ENCODE peak calls at places on chromosome 17, in five cellular contexts. M is prostate gland, Z is Peyer's patch, J is mammary epithelial cell, W is GM23338. I is an unnamed sample. For H3K36me3, the result is how much of the 10 kb centered on the place peaks cover.

GRCh38 chr17:16419074-16419928 is 3.9 kb downstream of the TRPV2 start:
- DNase-seq in M (no peak), Z (no peak), J (peak), W (no peak), I (no peak)

GRCh38 chr17:36008998-36009665 is 7.8 kb upstream of the CCL15 start:
- DNase-seq in M (no peak), Z (peak), J (peak), W (peak), I (no peak)

GRCh38 chr17:34996422-34997029 is 16.2 kb downstream of the LIG3 start:
- DNase-seq in M (peak), Z (no peak), J (no peak), W (no peak), I (no peak)

GRCh38 chr17:21453144-21453982 is 77.2 kb downstream of the KCNJ12 start:
- DNase-seq in M (no peak), Z (no peak), J (no peak), W (no peak), I (no peak)

GRCh38 chr17:65171753-65172152 is 34.6 kb downstream of the RGS9 start:
- DNase-seq in M (no peak), Z (no peak), J (no peak), W (no peak), I (no peak)

GRCh38 chr17:73765824-73766563 is 121.7 kb upstream of the SDK2 start:
- DNase-seq in M (no peak), Z (no peak), J (no peak), W (no peak), I (no peak)

GRCh38 chr17:58811301-58811700 is 55.6 kb downstream of the PPM1E start:
- DNase-seq in M (no peak), Z (no peak), J (no peak), W (no peak), I (no peak)

GRCh38 chr17:42783062-42783777 is 2.8 kb downstream of the WNK4 start:
- DNase-seq in M (no peak), Z (no peak), J (peak), W (no peak), I (no peak)

GRCh38 chr17:82548681-82549303 is 29.3 kb downstream of the FOXK2 start:
- DNase-seq in M (no peak), Z (no peak), J (no peak), W (no peak), I (no peak)

GRCh38 chr17:9104370-9105041 is 83.2 kb downstream of the NTN1 start:
- DNase-seq in M (no peak), Z (no peak), J (no peak), W (no peak), I (peak)
- H3K36me3 ChIP-seq in M (under half), Z (under half), J (under half), W (under half), I (under half)

GRCh38 chr17:1360975-1361374 is 39.0 kb downstream of the YWHAE start:
- DNase-seq in M (no peak), Z (peak), J (no peak), W (peak), I (no peak)
- H3K36me3 ChIP-seq in M (under half), Z (under half), J (under half), W (under half), I (under half)

GRCh38 chr17:31427684-31428083 is 36.2 kb downstream of the RAB11FIP4 start:
- DNase-seq in M (no peak), Z (no peak), J (no peak), W (no peak), I (no peak)

GRCh38 chr17:31422443-31422842 is 31.0 kb downstream of the RAB11FIP4 start:
- DNase-seq in M (no peak), Z (no peak), J (no peak), W (no peak), I (no peak)

GRCh38 chr17:31428111-31428510 is 36.6 kb downstream of the RAB11FIP4 start:
- DNase-seq in M (no peak), Z (no peak), J (no peak), W (no peak), I (no peak)

GRCh38 chr17:31425646-31426045 is 34.2 kb downstream of the RAB11FIP4 start:
- DNase-seq in M (no peak), Z (no peak), J (no peak), W (peak), I (no peak)

GRCh38 chr17:31424944-31425582 is 33.6 kb downstream of the RAB11FIP4 start:
- DNase-seq in M (no peak), Z (no peak), J (no peak), W (peak), I (no peak)
- H3K36me3 ChIP-seq in M (under half), Z (under half), J (under half), W (under half), I (under half)

GRCh38 chr17:70934834-70935233 is 765.5 kb downstream of the KCNJ2 start:
- DNase-seq in M (no peak), Z (no peak), J (no peak), W (no peak), I (no peak)
- H3K36me3 ChIP-seq in M (under half), Z (under half), J (under half), W (under half), I (under half)

GRCh38 chr17:64165347-64165746 is 35.4 kb upstream of the ERN1 start:
- DNase-seq in M (no peak), Z (no peak), J (no peak), W (no peak), I (no peak)
- H3K36me3 ChIP-seq in M (under half), Z (under half), J (under half), W (under half), I (under half)

GRCh38 chr17:45286286-45286685 is 24.4 kb upstream of the SPATA32 start:
- DNase-seq in M (no peak), Z (no peak), J (no peak), W (no peak), I (no peak)

GRCh38 chr17:45290269-45290765 is 26.5 kb downstream of the MAP3K14 start:
- DNase-seq in M (no peak), Z (no peak), J (no peak), W (no peak), I (no peak)

GRCh38 chr17:45288825-45289224 is 26.9 kb upstream of the SPATA32 start:
- DNase-seq in M (peak), Z (no peak), J (no peak), W (no peak), I (no peak)

GRCh38 chr17:45289316-45290268 is 27.2 kb downstream of the MAP3K14 start:
- DNase-seq in M (no peak), Z (no peak), J (no peak), W (no peak), I (no peak)

DNA sequence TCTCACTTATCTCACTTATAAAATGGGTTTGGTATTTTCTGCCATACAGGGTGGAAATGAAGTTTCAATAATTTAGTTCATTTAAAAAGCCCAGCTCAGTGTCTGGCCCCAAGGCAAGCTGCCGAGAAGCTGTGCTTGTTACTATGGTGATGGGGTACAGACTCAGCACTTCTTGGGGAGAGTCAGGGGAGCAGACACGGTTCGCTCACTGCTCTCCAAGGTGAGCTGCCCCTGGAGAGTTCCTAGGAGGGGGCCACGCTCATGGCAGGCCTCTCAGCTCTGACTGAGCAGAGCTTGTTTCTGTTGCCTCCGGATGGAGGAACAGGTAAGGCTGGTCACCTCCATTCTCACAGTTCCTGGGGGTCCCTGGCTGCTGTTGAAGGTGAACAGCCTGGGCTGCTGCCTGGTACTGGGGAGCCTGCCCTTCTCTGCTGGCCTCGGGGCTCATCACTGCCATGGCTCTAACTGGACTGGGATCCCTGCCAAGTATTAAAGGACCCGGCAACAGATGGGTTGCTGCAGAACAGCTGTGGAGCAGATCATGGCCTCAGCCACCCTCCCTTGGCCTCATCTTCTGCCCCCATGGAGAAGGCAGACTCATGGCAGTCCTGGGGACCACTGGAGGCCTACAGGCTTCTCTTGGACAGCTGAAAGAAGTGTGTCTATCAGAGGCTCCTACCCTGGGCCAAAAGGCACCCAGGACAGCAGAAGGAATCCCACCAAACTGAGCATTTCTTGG is 25.8 kb upstream of the SPATA32 start:
- DNase-seq in M (no peak), Z (no peak), J (no peak), W (no peak), I (no peak)
- H3K36me3 ChIP-seq in M (under half), Z (under half), J (under half), W (under half), I (under half)

GRCh38 chr17:7292194-7292593 is 2.2 kb downstream of the YBX2 start:
- DNase-seq in M (no peak), Z (no peak), J (no peak), W (no peak), I (no peak)

GRCh38 chr17:7290166-7290565 is 4.3 kb downstream of the YBX2 start:
- DNase-seq in M (no peak), Z (no peak), J (no peak), W (no peak), I (no peak)

GRCh38 chr17:7292729-7293128 is 1.7 kb downstream of the YBX2 start:
- DNase-seq in M (no peak), Z (no peak), J (no peak), W (no peak), I (no peak)

GRCh38 chr17:7290685-7291084 is 3.8 kb downstream of the YBX2 start:
- DNase-seq in M (no peak), Z (no peak), J (no peak), W (no peak), I (no peak)

GRCh38 chr17:7289256-7290032 is 5.0 kb downstream of the YBX2 start:
- DNase-seq in M (no peak), Z (no peak), J (no peak), W (no peak), I (no peak)
- H3K36me3 ChIP-seq in M (under half), Z (under half), J (under half), W (under half), I (under half)

GRCh38 chr17:49299996-49300395 is 62.1 kb downstream of the ZNF652 start:
- DNase-seq in M (no peak), Z (no peak), J (no peak), W (no peak), I (no peak)
- H3K36me3 ChIP-seq in M (under half), Z (under half), J (under half), W (under half), I (under half)

DNA sequence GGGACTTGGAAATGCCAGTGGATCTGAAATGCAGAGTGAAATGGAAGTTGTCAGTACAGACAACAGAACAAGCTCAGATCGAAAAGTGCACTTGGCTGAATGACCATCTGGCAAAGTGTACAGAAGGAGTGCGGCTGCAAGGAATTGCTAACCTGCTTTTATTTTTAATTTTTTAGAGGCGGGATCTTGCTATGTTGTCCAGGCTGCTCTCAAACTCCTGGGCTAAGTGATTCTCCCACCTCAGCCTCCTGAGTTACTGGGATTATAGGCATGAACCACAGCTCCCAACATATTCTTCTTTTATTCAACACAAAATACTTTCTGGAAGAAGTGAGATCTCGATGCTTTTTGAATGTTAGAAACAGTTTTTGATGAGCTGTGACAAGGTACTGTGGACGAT is 3.6 kb downstream of the LRRC59 start:
- DNase-seq in M (no peak), Z (no peak), J (no peak), W (no peak), I (no peak)
- H3K36me3 ChIP-seq in M (under half), Z (under half), J (half or more), W (under half), I (under half)